ENCODE peak calls at places on chromosomes 6 and 20, in four cellular contexts. U is heart left ventricle, M is right lobe of liver, S is epithelial cell of esophagus. O is an unnamed sample.

GRCh38 chr20:39676857-39677351 is 714.8 kb downstream of the DHX35 start:
- DNase-seq in U (no peak), M (no peak), S (peak), O (no peak)

GRCh38 chr20:4808872-4809271 is 87.2 kb downstream of the PRND start:
- DNase-seq in U (no peak), M (no peak), S (no peak), O (no peak)

GRCh38 chr20:8913452-8913851 is 155.4 kb upstream of the PLCB4 start:
- DNase-seq in U (no peak), M (no peak), S (no peak), O (no peak)

GRCh38 chr6:118551063-118551672 is 3.1 kb downstream of the PLN start:
- DNase-seq in U (no peak), M (no peak), S (peak), O (no peak)

GRCh38 chr6:128740951-128741350 is 142.0 kb upstream of the LAMA2 start:
- DNase-seq in U (no peak), M (no peak), S (no peak), O (no peak)

GRCh38 chr6:84633771-84634170 is 130.6 kb downstream of the TBX18 start:
- DNase-seq in U (no peak), M (no peak), S (no peak), O (no peak)

GRCh38 chr6:75130784-75131183 is 75.1 kb downstream of the COL12A1 start:
- DNase-seq in U (no peak), M (no peak), S (peak), O (no peak)

GRCh38 chr20:35669681-35670080 is 5.0 kb upstream of the CPNE1 start:
- DNase-seq in U (no peak), M (no peak), S (no peak), O (no peak)

GRCh38 chr20:49750611-49751396 is 37.1 kb upstream of the B4GALT5 start:
- DNase-seq in U (no peak), M (no peak), S (no peak), O (peak)

GRCh38 chr6:960356-960755 is 267.4 kb upstream of the EXOC2 start:
- DNase-seq in U (no peak), M (no peak), S (no peak), O (no peak)

GRCh38 chr6:10338151-10338550 is 76.7 kb downstream of the TFAP2A start:
- DNase-seq in U (no peak), M (no peak), S (no peak), O (no peak)

GRCh38 chr6:73732845-73733675 is 37.1 kb downstream of the CD109 start:
- DNase-seq in U (peak), M (peak), S (peak), O (no peak)

GRCh38 chr6:46419576-46420002 is 71.7 kb downstream of the RCAN2 start:
- DNase-seq in U (peak), M (no peak), S (peak), O (no peak)

GRCh38 chr6:75279418-75279817 is 5.2 kb downstream of the TMEM30A start:
- DNase-seq in U (no peak), M (no peak), S (no peak), O (no peak)

GRCh38 chr6:74519172-74519571 is 686.7 kb downstream of the COL12A1 start:
- DNase-seq in U (no peak), M (no peak), S (peak), O (no peak)

GRCh38 chr6:160030103-160030502 is 61.2 kb downstream of the IGF2R start:
- DNase-seq in U (peak), M (peak), S (peak), O (peak)

GRCh38 chr6:15462717-15463525 is 199.9 kb downstream of the DTNBP1 start:
- DNase-seq in U (no peak), M (no peak), S (no peak), O (no peak)

GRCh38 chr6:28474441-28475219 is 31.3 kb upstream of the ZSCAN23 start:
- DNase-seq in U (no peak), M (no peak), S (peak), O (no peak)

GRCh38 chr6:156658596-156659316 is 118.4 kb upstream of the ARID1B start:
- DNase-seq in U (no peak), M (no peak), S (no peak), O (no peak)